ENCODE peak calls at places on chromosomes 4 and X, in four cellular contexts. G is GM23338, D is SK-N-SH, S is MM.1S. L is an unnamed sample. For H3K9me2 and H4K20me1, the result is how much of the 10 kb centered on the place peaks cover.

GRCh38 chrX:97074400-97074799 is 190.7 kb downstream of the RPA4 start:
- DNase-seq in G (no peak), D (no peak), S (no peak), L (peak)

GRCh38 chrX:27598312-27598711 is 8.2 kb downstream of the DCAF8L2 start:
- DNase-seq in G (peak), D (no peak), S (no peak), L (no peak)

GRCh38 chr4:40875507-40876150 is 125.9 kb downstream of the NSUN7 start:
- DNase-seq in G (no peak), D (no peak), S (no peak), L (no peak)

GRCh38 chr4:24024597-24024996 is 134.8 kb upstream of the PPARGC1A start:
- DNase-seq in G (no peak), D (no peak), S (no peak), L (no peak)

GRCh38 chr4:73727685-73728084 is 12.7 kb upstream of the CXCL8 start:
- DNase-seq in G (no peak), D (no peak), S (no peak), L (peak)

GRCh38 chr4:80990851-80991250 is 39.7 kb upstream of the BMP3 start:
- DNase-seq in G (peak), D (no peak), S (no peak), L (no peak)

GRCh38 chr4:109295081-109295480 is 7.4 kb downstream of the COL25A1 start:
- DNase-seq in G (no peak), D (no peak), S (no peak), L (no peak)

GRCh38 chr4:165542476-165542875 is 163.7 kb downstream of the CPE start:
- DNase-seq in G (no peak), D (no peak), S (no peak), L (no peak)

GRCh38 chr4:93394488-93395185 is 433.9 kb upstream of the ATOH1 start:
- DNase-seq in G (no peak), D (no peak), S (no peak), L (peak)

GRCh38 chr4:87188063-87188462 is 32.4 kb downstream of the KLHL8 start:
- DNase-seq in G (no peak), D (no peak), S (no peak), L (peak)

GRCh38 chr4:23932186-23932585 is 42.3 kb upstream of the PPARGC1A start:
- DNase-seq in G (peak), D (no peak), S (no peak), L (no peak)

GRCh38 chr4:125321709-125322362 is 7.1 kb downstream of the FAT4 start:
- DNase-seq in G (no peak), D (no peak), S (no peak), L (peak)

GRCh38 chr4:119286377-119287002 is 35.4 kb downstream of the FABP2 start:
- DNase-seq in G (peak), D (peak), S (peak), L (peak)

GRCh38 chr4:83867221-83867620 is 331.3 kb downstream of the GPAT3 start:
- DNase-seq in G (no peak), D (no peak), S (no peak), L (no peak)

GRCh38 chr4:19005211-19005610 is 983.7 kb upstream of the LCORL start:
- DNase-seq in G (peak), D (no peak), S (no peak), L (no peak)

GRCh38 chr4:102723511-102723910 is 37.3 kb downstream of the MANBA start:
- DNase-seq in G (no peak), D (no peak), S (no peak), L (no peak)

GRCh38 chr4:10405672-10406071 is 51.6 kb downstream of the ZNF518B start:
- DNase-seq in G (no peak), D (no peak), S (no peak), L (no peak)

GRCh38 chrX:134529481-134529880 is 69.5 kb downstream of the HPRT1 start:
- DNase-seq in G (no peak), D (no peak), S (no peak), L (no peak)

GRCh38 chr4:123398151-123398802 is 1.7 kb downstream of the SPRY1 start:
- DNase-seq in G (peak), D (peak), S (peak), L (peak)

GRCh38 chrX:72100824-72101351 is 30.8 kb downstream of the RTL5 start:
- DNase-seq in G (no peak), D (no peak), S (peak), L (no peak)

GRCh38 chr4:142130636-142131035 is 494.3 kb downstream of the IL15 start:
- DNase-seq in G (no peak), D (no peak), S (no peak), L (no peak)

GRCh38 chr4:102299708-102300107 is 45.6 kb downstream of the SLC39A8 start:
- DNase-seq in G (peak), D (peak), S (peak), L (peak)

GRCh38 chr4:10866691-10867090 is 182.1 kb upstream of the CLNK start:
- DNase-seq in G (no peak), D (no peak), S (no peak), L (no peak)

GRCh38 chrX:148290041-148290440 is 210.4 kb upstream of the AFF2 start:
- DNase-seq in G (peak), D (no peak), S (no peak), L (no peak)

GRCh38 chr4:104616401-104616820 is 121.7 kb upstream of the CXXC4 start:
- DNase-seq in G (peak), D (no peak), S (no peak), L (no peak)

DNA sequence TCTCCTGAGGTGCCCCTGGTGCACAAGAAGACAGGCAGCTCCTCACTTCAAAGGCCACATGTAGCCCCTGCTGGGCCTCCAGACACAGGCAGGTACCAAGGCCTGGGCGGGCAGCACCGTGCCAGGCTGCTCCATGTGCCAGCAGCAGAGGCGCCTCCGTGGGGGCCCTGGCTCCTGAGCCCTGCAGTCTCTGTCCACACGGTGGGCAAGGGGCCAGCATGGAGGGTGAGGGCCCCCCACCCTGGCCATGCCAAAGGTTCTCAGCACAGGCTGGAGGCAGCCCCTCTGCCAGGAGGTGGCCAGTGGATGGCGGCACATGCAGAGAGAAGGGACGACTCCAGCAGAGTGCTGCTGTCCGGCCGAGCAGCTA is 72.6 kb downstream of the FAM53A start:
- DNase-seq in G (no peak), D (no peak), S (no peak), L (no peak)
- H3K9me2 ChIP-seq in G (under half), D (under half), S (under half), L (under half)

DNA sequence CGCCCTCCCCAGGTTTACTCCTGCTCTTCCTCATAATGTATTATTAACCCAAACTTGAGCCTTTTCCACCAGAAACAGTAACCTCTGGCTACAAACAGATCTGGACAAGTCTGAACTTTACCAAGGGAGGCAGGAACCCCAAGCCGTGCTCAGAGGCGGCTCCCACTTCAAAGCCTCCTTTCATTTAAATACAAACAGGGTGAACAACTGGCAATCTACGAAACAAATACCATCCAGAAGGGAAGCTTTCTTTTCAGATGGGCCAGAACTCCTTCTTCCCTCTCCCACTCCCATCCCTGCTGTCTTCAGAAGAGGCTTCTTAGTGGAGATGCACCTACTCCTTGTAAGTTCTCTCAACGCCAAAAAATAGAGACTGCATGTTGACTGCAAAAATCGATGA is 2.1 kb upstream of the GPC4 start:
- DNase-seq in G (peak), D (no peak), S (no peak), L (no peak)
- H4K20me1 ChIP-seq in G (under half), D (under half), S (under half), L (under half)

DNA sequence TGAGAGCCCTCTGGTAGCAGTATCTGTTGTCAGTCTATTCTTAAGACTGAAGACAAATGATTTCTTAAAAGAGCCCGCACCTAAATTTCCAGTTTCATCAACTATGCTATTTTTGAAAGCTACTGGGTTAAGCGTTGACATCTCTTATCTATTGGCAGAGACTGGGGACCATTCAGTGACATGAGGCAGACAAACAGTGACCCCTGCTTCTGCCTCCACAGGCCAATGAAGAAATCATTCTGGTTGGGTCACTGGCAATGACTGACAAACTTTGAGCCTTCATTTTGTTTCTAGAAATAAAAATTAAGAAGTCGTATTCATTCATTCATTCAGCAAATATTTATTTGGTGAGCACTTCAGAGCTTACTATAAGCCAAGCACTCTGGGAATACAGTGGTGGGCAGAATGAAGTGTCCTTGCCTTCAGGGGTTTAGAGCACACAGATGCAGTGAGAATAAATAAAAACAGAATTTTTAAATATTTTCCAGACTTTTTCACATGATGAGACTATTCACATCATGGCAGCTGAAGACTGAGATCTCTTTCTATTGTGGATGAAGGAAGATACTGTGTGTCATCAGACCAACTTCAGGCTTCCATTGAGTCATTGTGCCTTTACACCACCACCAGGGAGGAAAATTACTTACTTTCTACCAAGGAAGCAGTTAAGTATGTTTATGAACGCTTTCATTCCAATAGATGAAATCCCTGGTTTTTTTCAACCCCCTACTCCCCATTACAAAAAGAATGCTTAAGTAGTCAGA is 36.0 kb downstream of the SORBS2 start:
- DNase-seq in G (no peak), D (no peak), S (no peak), L (no peak)
- H3K4me2 ChIP-seq in G (peak), D (peak), S (no peak), L (peak)

DNA sequence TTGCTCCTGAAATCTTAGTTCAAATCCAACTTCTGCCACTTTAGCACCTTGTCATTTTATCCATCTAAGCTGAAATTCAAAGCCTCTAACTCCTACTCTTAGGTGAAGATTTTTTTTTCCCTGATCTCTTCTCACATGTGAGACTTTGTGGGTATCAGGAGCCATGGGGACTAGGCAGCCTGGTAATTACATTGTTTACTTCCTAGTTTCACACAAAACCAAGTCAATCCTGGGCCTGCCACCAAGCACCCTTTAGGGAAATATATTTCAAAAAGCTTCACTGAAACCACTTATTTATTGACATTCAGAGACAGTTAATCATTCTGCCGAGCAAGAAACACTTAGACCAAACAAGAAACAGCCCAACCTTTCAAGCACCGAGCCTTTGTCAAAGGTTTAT is 200.0 kb downstream of the RELL1 start:
- DNase-seq in G (no peak), D (no peak), S (no peak), L (no peak)
- H3K9me2 ChIP-seq in G (under half), D (under half), S (under half), L (under half)